ENCODE peak calls at places on chromosomes 4 and X, in ten cellular contexts. N, X, U, C, S, G, D, V, O and M are unnamed samples.
A peak's percentile ranks its signal among the peaks of the same experiment; 100 is the strongest.

GRCh38 chrX:41045960-41046567 is 39.2 kb upstream of the USP9X start:
- DNase-seq in N (peak; percentile 28), D (peak; percentile 17), G (no peak), X (peak; percentile 73), C (no peak), O (no peak), U (no peak), S (peak; percentile 50), V (no peak), M (no peak)

GRCh38 chrX:70166601-70167590 is 10.4 kb upstream of the DGAT2L6 start:
- DNase-seq in D (peak; percentile 83), G (peak; percentile 9), U (peak; percentile 78), N (peak; percentile 53), X (no peak), C (peak; percentile 16), V (no peak), O (no peak), S (no peak), M (no peak)

GRCh38 chrX:17812763-17813162 is 48.3 kb downstream of the RAI2 start:
- DNase-seq in D (no peak), U (no peak), V (no peak), C (peak; percentile 22), O (no peak), X (no peak), S (no peak), G (no peak), N (no peak), M (no peak)

GRCh38 chrX:2502668-2503519 is 2.1 kb upstream of the DHRSX start:
- DNase-seq in S (peak; percentile 35), O (no peak), C (peak; percentile 35), N (no peak), X (no peak), V (no peak), D (peak; percentile 18), U (no peak), G (no peak), M (no peak)

GRCh38 chr4:98467627-98468072 is 190.8 kb downstream of the TSPAN5 start:
- DNase-seq in X (peak; percentile 89), V (peak; percentile 63), S (peak; percentile 78), U (peak; percentile 91), O (peak; percentile 77), N (peak; percentile 86), G (peak; percentile 78), D (peak; percentile 95), C (peak; percentile 69), M (peak; percentile 61)

GRCh38 chr4:24559889-24560288 is 24.5 kb downstream of the DHX15 start:
- DNase-seq in U (peak; percentile 57), S (no peak), G (no peak), N (no peak), C (no peak), X (no peak), O (no peak), D (peak; percentile 61), V (no peak), M (no peak)

GRCh38 chrX:136336623-136337022 is 35.9 kb downstream of the ADGRG4 start:
- DNase-seq in U (no peak), C (no peak), G (no peak), N (peak; percentile 1), X (no peak), S (no peak), O (no peak), V (no peak), D (no peak), M (no peak)

GRCh38 chrX:109875831-109876230 is 127.1 kb upstream of the TMEM164 start:
- DNase-seq in V (no peak), D (no peak), N (no peak), G (no peak), C (no peak), X (no peak), U (no peak), S (no peak), O (no peak), M (no peak)

GRCh38 chr4:5899396-5899795 is 6.5 kb upstream of the CRMP1 start:
- DNase-seq in V (no peak), G (no peak), D (no peak), S (no peak), U (no peak), C (no peak), N (no peak), X (no peak), O (no peak), M (no peak)
- H3K27me3 ChIP-seq in V (peaks cover 35% of the 10 kb centered on the region), G (peaks cover 39% of the 10 kb centered on the region), D (peaks cover 31% of the 10 kb centered on the region), S (no peaks in the 10 kb centered on the region), U (no peaks in the 10 kb centered on the region), C (peaks cover 17% of the 10 kb centered on the region), N (no peaks in the 10 kb centered on the region), X (peaks cover 5% of the 10 kb centered on the region), O (no peaks in the 10 kb centered on the region), M (peaks cover 6% of the 10 kb centered on the region)

GRCh38 chr4:111722321-111722720 is 422.9 kb upstream of the FAM241A start:
- DNase-seq in C (no peak), S (no peak), V (no peak), G (no peak), O (no peak), N (no peak), U (no peak), X (no peak), D (no peak), M (no peak)

GRCh38 chr4:111712093-111712677 is 433.1 kb upstream of the FAM241A start:
- DNase-seq in U (no peak), N (no peak), C (no peak), V (no peak), S (no peak), G (no peak), O (no peak), D (no peak), X (no peak), M (no peak)

GRCh38 chr4:111718763-111719537 is 426.3 kb upstream of the FAM241A start:
- DNase-seq in C (no peak), V (no peak), N (no peak), G (no peak), X (no peak), U (no peak), S (no peak), O (no peak), D (no peak), M (no peak)

DNA sequence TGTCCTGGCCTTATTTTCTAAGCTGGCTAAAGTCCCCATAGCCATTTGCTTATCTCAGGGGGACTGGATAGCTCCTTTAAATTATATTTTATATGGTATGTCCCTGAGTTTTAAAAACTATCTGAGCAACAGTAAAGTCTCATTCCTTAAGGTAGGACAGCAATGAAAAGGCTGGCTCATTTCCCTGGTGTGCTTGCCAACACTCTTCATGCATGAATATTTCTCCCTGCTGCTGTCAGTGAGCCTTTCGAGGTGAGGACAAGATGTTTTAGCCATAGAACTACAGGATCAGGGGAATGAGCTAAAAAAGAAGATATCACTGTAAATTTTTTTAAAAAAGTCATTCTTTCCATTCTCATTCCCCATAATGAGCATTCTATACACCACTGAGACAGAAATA is 427.3 kb upstream of the FAM241A start:
- DNase-seq in U (peak; percentile 23), N (no peak), C (no peak), V (no peak), O (no peak), D (no peak), X (no peak), G (no peak), S (no peak), M (no peak)
- H3K27me3 ChIP-seq in U (no peaks in the 10 kb centered on the region), N (peaks cover 5% of the 10 kb centered on the region), C (no peaks in the 10 kb centered on the region), V (no peaks in the 10 kb centered on the region), O (no peaks in the 10 kb centered on the region), D (no peaks in the 10 kb centered on the region), X (no peaks in the 10 kb centered on the region), G (no peaks in the 10 kb centered on the region), S (no peaks in the 10 kb centered on the region), M (no peaks in the 10 kb centered on the region)

DNA sequence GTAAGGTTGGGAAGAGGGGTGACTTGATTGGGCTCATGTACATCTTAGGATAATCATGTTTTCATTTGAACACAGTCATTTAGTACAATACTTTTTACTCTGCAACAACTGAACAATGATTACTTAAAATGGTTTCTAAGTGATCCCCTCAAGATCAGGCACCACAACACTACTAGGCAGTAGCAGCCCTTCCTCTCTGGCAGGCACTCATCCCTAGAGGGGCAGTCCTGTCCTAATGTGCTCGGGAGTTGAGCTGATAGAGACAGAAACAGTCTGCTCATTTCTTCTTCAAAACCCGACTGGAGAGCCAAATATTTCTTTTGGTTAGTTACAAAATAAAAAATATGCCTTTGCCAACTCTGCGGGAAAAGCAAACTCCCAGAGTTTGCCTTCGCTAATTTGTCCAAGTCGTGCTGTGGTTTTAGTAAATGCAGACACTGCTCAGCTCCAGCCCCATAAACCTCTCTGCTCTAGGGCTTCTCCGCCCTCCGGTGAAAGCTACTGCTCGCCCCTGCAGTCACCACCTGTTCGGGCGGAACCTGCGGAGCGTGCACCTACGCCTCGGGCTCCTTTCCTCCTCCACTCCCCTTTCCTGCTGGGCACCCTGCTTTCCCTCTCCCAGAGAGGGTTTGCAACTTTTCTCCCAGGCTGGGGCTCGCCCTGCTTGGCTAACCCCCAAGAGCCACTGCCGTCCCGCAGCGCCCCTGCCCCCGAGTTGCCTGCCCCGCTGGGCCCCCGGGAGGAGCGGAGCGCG is 524 bp upstream of the NPNT start:
- DNase-seq in S (no peak), G (no peak), D (no peak), X (no peak), O (no peak), N (no peak), V (no peak), U (peak; percentile 30), C (no peak), M (no peak)
- H3K27me3 ChIP-seq in S (no peaks in the 10 kb centered on the region), G (peaks cover 34% of the 10 kb centered on the region), D (peaks cover 47% of the 10 kb centered on the region), X (peaks cover 19% of the 10 kb centered on the region), O (peaks cover 6% of the 10 kb centered on the region), N (peaks cover 87% of the 10 kb centered on the region), V (no peaks in the 10 kb centered on the region), U (peaks cover 40% of the 10 kb centered on the region), C (peaks cover 30% of the 10 kb centered on the region), M (peaks cover 34% of the 10 kb centered on the region)

DNA sequence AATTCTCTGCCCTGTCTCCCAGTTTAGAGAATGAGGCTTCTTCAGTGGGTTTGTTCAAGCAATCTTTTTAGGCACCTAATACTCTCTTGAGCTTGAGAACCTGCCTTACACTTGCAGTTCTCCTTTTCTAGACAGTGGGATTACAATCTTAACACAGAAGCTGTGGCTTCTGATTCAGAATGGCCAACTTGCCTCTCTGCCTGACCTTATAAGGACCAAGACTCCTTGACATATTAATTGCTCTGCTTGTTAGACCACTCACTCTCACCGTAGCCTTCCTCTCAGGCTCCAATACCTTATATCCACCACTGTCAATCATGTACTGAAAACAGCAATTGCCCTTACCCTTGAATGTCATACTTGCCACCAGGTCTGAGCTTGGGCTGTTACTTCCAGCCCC is 338.7 kb upstream of the MAOA start:
- DNase-seq in S (no peak), V (no peak), C (no peak), N (no peak), X (no peak), U (no peak), O (no peak), G (no peak), D (no peak), M (no peak)
- H3K27me3 ChIP-seq in S (no peaks in the 10 kb centered on the region), V (no peaks in the 10 kb centered on the region), C (no peaks in the 10 kb centered on the region), N (no peaks in the 10 kb centered on the region), X (no peaks in the 10 kb centered on the region), U (no peaks in the 10 kb centered on the region), O (no peaks in the 10 kb centered on the region), G (no peaks in the 10 kb centered on the region), D (no peaks in the 10 kb centered on the region), M (no peaks in the 10 kb centered on the region)

GRCh38 chrX:140501321-140501720 is 3.5 kb downstream of the SOX3 start:
- DNase-seq in O (no peak), X (no peak), C (no peak), V (no peak), N (no peak), U (no peak), D (no peak), S (no peak), G (no peak), M (no peak)
- H3K27me3 ChIP-seq in O (no peaks in the 10 kb centered on the region), X (peaks cover 42% of the 10 kb centered on the region), C (no peaks in the 10 kb centered on the region), V (peaks cover 45% of the 10 kb centered on the region), N (peaks cover 47% of the 10 kb centered on the region), U (peaks cover 26% of the 10 kb centered on the region), D (peaks cover 55% of the 10 kb centered on the region), S (no peaks in the 10 kb centered on the region), G (no peaks in the 10 kb centered on the region), M (peaks cover 15% of the 10 kb centered on the region)